ENCODE peak calls at places on chromosomes 13 and 19, in six cellular contexts. I is T-helper 1 cell; D is NCI-H1930; Q is stimulated activated CD4-positive, alpha-beta T cell treated with anti-CD3 and anti-CD28 coated beads, Interleukin-2, amount 100 ng/mL, for 48 hours; B is amniotic stem cell; M is GM18507. L is an unnamed sample.

GRCh38 chr19:4063369-4064072 is 3.2 kb downstream of the ZBTB7A start:
- DNase-seq in I (no peak), D (no peak), Q (no peak), B (no peak), M (no peak), L (no peak)

GRCh38 chr19:37959665-37960114 is 52.7 kb downstream of the SIPA1L3 start:
- DNase-seq in I (no peak), D (no peak), Q (no peak), B (no peak), M (no peak), L (no peak)

GRCh38 chr19:38683393-38684077 is 36.1 kb downstream of the ACTN4 start:
- DNase-seq in I (peak), D (no peak), Q (peak), B (peak), M (no peak), L (peak)

GRCh38 chr19:55080915-55081772 is 5.5 kb downstream of the EPS8L1 start:
- DNase-seq in I (peak), D (peak), Q (peak), B (no peak), M (peak), L (peak)

GRCh38 chr19:31352782-31353651 is 3.8 kb upstream of the TSHZ3 start:
- DNase-seq in I (no peak), D (no peak), Q (no peak), B (no peak), M (no peak), L (no peak)

GRCh38 chr13:27496851-27497250 is 46.5 kb upstream of the MTIF3 start:
- DNase-seq in I (no peak), D (no peak), Q (no peak), B (no peak), M (no peak), L (no peak)

GRCh38 chr13:114339779-114340534 is 25.7 kb downstream of the CHAMP1 start:
- DNase-seq in I (peak), D (peak), Q (no peak), B (peak), M (no peak), L (peak)

GRCh38 chr19:10682397-10683063 is 18.7 kb upstream of the QTRT1 start:
- DNase-seq in I (no peak), D (no peak), Q (no peak), B (no peak), M (no peak), L (no peak)

GRCh38 chr19:3545669-3546034 is 6.7 kb downstream of the TEKTIP1 start:
- DNase-seq in I (no peak), D (no peak), Q (no peak), B (no peak), M (no peak), L (no peak)

GRCh38 chr13:37495046-37495445 is 103.5 kb downstream of the POSTN start:
- DNase-seq in I (no peak), D (peak), Q (no peak), B (no peak), M (no peak), L (no peak)

GRCh38 chr19:30788105-30788765 is 416.1 kb downstream of the ZNF536 start:
- DNase-seq in I (no peak), D (no peak), Q (no peak), B (no peak), M (no peak), L (no peak)

L was measured in CD8-positive, alpha-beta memory T cell.